ENCODE peak calls at places on chromosome 19, in four cellular contexts. T, M, V and L are unnamed samples.

GRCh38 chr19:55113570-55114039 is 3.8 kb downstream of the PPP1R12C start:
- DNase-seq in V (no peak), M (peak), T (peak), L (peak)

GRCh38 chr19:11046608-11047354 is 42.5 kb upstream of the LDLR start:
- DNase-seq in T (no peak), V (peak), M (no peak), L (no peak)

GRCh38 chr19:11963566-11964355 is 1.1 kb upstream of the ZNF763 start:
- DNase-seq in V (peak), M (peak), T (peak), L (peak)

GRCh38 chr19:28582344-28582743 is 630.6 kb downstream of the UQCRFS1 start:
- DNase-seq in M (no peak), V (no peak), T (no peak), L (no peak)

GRCh38 chr19:49761625-49762311 is 1.3 kb downstream of the TSKS start:
- DNase-seq in V (no peak), T (peak), M (no peak), L (peak)

GRCh38 chr19:49912965-49913685 is 15.9 kb upstream of the ATF5 start:
- DNase-seq in M (no peak), V (no peak), T (no peak), L (peak)

GRCh38 chr19:16668176-16668575 is 7.2 kb downstream of the TMEM38A start:
- DNase-seq in M (no peak), T (no peak), V (no peak), L (no peak)

GRCh38 chr19:33424181-33424580 is 50.7 kb downstream of the CEBPG start:
- DNase-seq in V (no peak), T (no peak), M (no peak), L (no peak)

GRCh38 chr19:49881672-49882394 is 4.3 kb downstream of the TBC1D17 start:
- DNase-seq in T (peak), M (peak), V (no peak), L (no peak)

GRCh38 chr19:28694812-28695211 is 518.1 kb downstream of the UQCRFS1 start:
- DNase-seq in T (no peak), M (no peak), V (no peak), L (no peak)

GRCh38 chr19:7789447-7789846 is 26.4 kb downstream of the CLEC4M start:
- DNase-seq in T (peak), V (no peak), M (peak), L (no peak)

GRCh38 chr19:30649934-30650614 is 277.9 kb downstream of the ZNF536 start:
- DNase-seq in M (peak), V (peak), T (peak), L (peak)

GRCh38 chr19:30651691-30652090 is 279.5 kb downstream of the ZNF536 start:
- DNase-seq in T (no peak), M (no peak), V (no peak), L (no peak)

GRCh38 chr19:30648321-30648720 is 276.1 kb downstream of the ZNF536 start:
- DNase-seq in V (no peak), T (no peak), M (peak), L (no peak)

GRCh38 chr19:30649149-30649548 is 277.0 kb downstream of the ZNF536 start:
- DNase-seq in V (no peak), T (no peak), M (no peak), L (no peak)

DNA sequence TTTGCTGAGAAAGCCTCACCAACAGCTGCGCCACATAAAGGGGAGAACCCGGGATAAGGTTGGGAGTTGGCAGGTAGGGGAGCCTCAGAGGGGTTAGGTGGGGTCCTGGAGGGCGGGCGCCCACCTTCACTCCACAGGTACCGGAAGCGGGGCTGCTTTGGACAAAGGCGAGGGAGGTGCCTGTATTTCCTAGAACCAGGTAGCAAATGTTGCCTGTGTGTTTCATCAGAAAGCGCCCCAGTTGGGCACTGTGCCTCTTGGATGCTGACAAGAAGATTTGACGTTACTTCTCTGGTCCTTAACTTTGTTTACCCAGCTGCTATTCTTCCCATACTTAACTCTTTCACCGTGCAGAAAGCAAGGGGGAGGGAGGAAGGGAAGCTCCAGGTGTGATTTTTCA is 278.9 kb downstream of the ZNF536 start:
- DNase-seq in T (no peak), V (no peak), M (no peak), L (no peak)
- TF ChIP-seq SIN3A in T (no peak), V (no peak), M (no peak), L (no peak)

GRCh38 chr19:51921949-51922348 is 5.3 kb upstream of the ZNF613 start:
- DNase-seq in T (no peak), M (no peak), V (no peak), L (no peak)
- TF ChIP-seq NFIC in T (no peak), M (no peak), V (no peak), L (no peak)

GRCh38 chr19:32368781-32369180 is 23.4 kb downstream of the ZNF507 start:
- DNase-seq in V (no peak), M (no peak), T (no peak), L (no peak)

GRCh38 chr19:32372726-32373613 is 27.6 kb downstream of the ZNF507 start:
- DNase-seq in V (no peak), M (no peak), T (no peak), L (peak)

GRCh38 chr19:32367948-32368536 is 22.6 kb downstream of the ZNF507 start:
- DNase-seq in M (no peak), T (no peak), V (no peak), L (no peak)

DNA sequence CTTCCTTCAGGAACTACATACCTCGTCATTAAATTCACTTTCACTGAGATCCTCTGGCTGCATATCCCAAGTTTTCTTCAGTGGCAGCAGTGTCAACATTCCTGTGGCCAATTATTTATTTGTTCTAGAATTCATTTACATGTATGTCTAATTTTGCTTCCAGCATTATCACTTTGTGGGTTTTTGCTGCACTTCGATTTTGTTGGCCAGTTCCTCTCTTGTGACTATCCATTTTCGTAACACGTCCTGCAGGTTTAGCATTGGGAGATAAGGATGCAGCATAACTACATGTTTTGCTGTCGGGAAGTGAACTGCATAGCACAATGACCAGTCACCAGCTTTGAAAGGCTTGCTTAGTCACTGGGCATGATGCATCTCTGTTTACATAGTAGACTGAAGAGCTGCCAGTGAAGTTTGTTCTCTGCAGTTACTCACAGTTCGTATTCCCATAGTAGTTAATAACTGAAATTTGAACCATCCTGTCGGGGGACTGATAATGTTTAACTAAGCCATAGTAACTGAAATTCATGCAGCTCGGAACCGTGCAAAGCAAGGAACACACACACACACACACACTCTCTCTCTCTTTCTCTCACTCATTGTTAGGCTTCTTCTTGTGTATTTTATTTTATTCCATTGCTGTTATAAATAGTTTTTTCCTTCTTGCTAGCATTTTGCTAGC is 28.3 kb downstream of the ZNF507 start:
- DNase-seq in V (no peak), M (no peak), T (peak), L (peak)
- TF ChIP-seq SIN3A in V (no peak), M (peak), T (no peak), L (peak)

GRCh38 chr19:48683349-48683748 is 10.5 kb upstream of the NTN5 start:
- DNase-seq in V (no peak), M (no peak), T (no peak), L (no peak)
- TF ChIP-seq NFIC in V (no peak), M (no peak), T (no peak), L (no peak)

GRCh38 chr19:57026476-57026875 is 93.3 kb upstream of the USP29 start:
- DNase-seq in T (no peak), M (no peak), V (no peak), L (no peak)
- TF ChIP-seq SIN3A in T (no peak), M (no peak), V (no peak), L (no peak)

DNA sequence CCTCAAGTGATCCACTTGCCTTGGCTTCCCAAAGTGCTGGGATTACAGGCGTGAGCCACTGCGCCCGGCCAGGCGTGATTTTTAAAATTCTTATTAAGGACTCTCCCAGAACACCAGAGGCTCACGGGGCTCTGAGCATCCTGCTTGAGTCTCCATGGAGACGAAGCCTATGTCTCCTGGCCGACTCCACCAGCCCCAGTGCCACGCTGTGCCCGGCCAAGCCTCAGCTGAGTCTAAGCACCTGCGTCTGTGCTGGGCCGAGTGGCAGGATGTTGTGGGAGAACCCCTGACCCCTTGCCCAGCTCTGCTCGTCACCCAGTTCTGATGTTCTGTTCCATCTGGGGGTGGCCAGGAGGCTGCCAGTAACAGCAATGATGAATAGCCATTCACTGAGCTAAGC is 3.9 kb upstream of the CELF5 start:
- DNase-seq in T (no peak), V (no peak), M (no peak), L (no peak)
- TF ChIP-seq NFIC in T (no peak), V (no peak), M (no peak), L (no peak)

GRCh38 chr19:47682939-47683338 is 30.3 kb upstream of the EHD2 start:
- DNase-seq in V (no peak), M (no peak), T (no peak), L (no peak)
- TF ChIP-seq SIN3A in V (no peak), M (no peak), T (no peak), L (no peak)

DNA sequence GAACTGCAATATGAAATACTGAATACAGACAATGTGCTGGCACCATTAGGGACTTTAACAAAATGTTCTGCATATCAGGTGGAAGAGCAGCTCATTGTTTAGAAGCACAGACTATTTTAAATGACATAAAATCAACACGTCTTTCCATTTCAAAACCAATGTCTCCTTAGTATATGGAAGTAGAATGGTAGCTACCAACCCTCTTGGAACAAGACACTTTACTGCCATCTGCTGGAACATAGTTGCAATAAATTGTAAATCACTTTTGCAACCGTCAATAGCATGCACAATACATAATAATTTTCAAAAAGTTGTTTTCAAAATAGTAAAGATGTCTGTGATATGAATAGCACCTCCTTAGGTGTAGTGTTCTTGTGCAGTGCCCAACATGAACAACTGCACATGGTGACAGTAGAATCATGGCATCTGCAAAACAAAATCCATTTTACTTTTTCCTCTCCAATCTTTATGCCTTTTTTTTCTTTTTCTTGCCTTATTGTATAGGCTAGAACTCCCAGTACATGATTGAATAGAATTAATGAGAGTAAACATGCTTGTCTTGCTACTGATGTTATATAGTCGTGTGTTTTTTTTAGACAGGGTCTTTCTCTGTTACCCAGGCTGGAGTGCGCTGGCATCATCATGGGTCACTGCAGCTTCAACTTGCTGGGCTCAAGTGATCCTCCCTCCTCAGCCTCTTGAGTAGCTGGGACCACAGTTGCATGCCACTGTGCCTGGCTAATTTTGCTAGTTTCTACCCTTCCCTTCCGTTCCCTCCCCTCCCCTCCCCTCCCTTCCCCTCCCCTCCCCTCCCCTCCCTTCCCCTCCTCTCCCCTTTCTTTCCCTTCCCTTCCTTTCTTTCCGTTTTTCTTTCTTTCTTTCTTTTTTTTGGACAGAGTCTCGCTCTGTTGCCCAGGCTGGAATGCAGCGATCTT is 7.8 kb upstream of the LYPD5 start:
- DNase-seq in T (peak), M (peak), V (peak), L (peak)
- TF ChIP-seq NFIC in T (no peak), M (no peak), V (no peak), L (no peak)

GRCh38 chr19:4369888-4370260 is 26.5 kb downstream of the MPND start:
- DNase-seq in V (no peak), T (no peak), M (no peak), L (no peak)
- TF ChIP-seq SIN3A in V (peak), T (no peak), M (no peak), L (no peak)